ENCODE peak calls at places on chromosomes 4 and X, in four cellular contexts. M is OCI-LY7, Z is brain microvascular endothelial cell, B is fibroblast of lung. A is an unnamed sample.

GRCh38 chrX:40104649-40105015 is 6.9 kb upstream of the BCOR start:
- DNase-seq in M (peak), Z (no peak), B (peak), A (no peak)

GRCh38 chrX:136953867-136954787 is 73.6 kb upstream of the RBMX start:
- DNase-seq in M (peak), Z (peak), B (peak), A (peak)

GRCh38 chr4:87961993-87962791 is 13.3 kb upstream of the SPP1 start:
- DNase-seq in M (no peak), B (peak), Z (peak), A (peak)

GRCh38 chr4:133320576-133321170 is 171.6 kb downstream of the PCDH10 start:
- DNase-seq in M (peak), B (peak), Z (peak), A (peak)

GRCh38 chrX:40085086-40085551 is 12.6 kb downstream of the BCOR start:
- DNase-seq in M (no peak), B (peak), Z (no peak), A (no peak)

GRCh38 chr4:155954939-155955338 is 1.3 kb upstream of the CTSO start:
- DNase-seq in B (peak), Z (no peak), M (no peak), A (no peak)

GRCh38 chr4:10346023-10346422 is 111.2 kb downstream of the ZNF518B start:
- DNase-seq in Z (no peak), B (no peak), M (no peak), A (no peak)

GRCh38 chr4:86043755-86044592 is 315.9 kb downstream of the MAPK10 start:
- DNase-seq in Z (peak), M (peak), B (peak), A (peak)

GRCh38 chrX:140764401-140764919 is 54.9 kb downstream of the LINC00632 start:
- DNase-seq in M (no peak), Z (peak), B (peak), A (peak)

GRCh38 chr4:168527560-168527959 is 30.7 kb downstream of the PALLD start:
- DNase-seq in B (no peak), Z (no peak), M (no peak), A (no peak)

GRCh38 chr4:171203425-171203824 is 609.8 kb upstream of the GALNTL6 start:
- DNase-seq in Z (peak), B (no peak), M (no peak), A (peak)

GRCh38 chrX:120839506-120839905 is 36.2 kb downstream of the CT47B1 start:
- DNase-seq in B (no peak), M (no peak), Z (peak), A (peak)

DNA sequence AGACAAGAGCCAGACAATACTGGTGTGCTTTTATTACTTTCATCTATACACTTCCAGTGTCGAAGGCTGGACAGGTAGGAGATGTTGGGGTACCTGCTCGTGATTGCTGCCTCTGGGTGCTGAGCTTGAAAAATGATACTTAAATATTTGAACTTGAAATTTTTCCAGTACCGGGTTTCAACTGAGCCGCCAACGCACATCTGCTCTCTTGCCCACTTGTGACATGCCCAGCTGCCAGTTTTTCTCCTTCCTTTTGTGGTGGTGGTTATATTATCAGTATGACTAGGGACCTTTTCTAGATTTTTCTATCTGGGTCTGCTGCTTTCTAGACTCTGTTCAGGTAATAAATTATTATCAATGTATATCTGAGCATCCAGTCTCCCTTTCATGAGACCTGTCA is 3.4 kb downstream of the OGT start:
- DNase-seq in M (no peak), B (no peak), Z (no peak), A (no peak)
- H3K4me3 ChIP-seq in M (peak), B (peak), Z (peak), A (peak)

GRCh38 chr4:39255916-39256315 is 73.6 kb downstream of the WDR19 start:
- DNase-seq in Z (no peak), B (no peak), M (no peak), A (no peak)

GRCh38 chr4:39259571-39260330 is 77.4 kb downstream of the WDR19 start:
- DNase-seq in M (no peak), Z (peak), B (peak), A (peak)

GRCh38 chr4:39256436-39256835 is 74.1 kb downstream of the WDR19 start:
- DNase-seq in M (no peak), Z (peak), B (no peak), A (peak)

DNA sequence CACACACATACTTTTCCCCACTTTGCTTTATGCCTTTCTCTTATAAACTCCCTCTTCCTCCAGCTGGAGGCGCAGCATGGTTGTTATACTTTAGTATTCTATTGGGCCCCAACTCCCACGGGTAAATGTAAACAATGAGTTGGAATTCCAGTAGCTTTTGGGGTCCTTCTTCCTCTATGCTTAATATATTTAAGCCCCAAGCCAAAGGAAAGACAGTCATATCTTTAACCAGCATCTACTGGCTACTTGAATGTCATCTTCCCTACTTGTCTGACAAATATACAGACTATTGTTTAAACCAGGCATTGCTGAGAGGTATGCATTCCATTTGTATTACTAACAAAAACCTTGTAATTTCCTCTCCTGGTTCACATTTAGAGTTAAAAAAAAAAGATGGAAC is 72.9 kb downstream of the WDR19 start:
- DNase-seq in B (peak), M (no peak), Z (peak), A (peak)
- TF ChIP-seq CTCF in B (peak), M (peak), Z (peak), A (peak)

DNA sequence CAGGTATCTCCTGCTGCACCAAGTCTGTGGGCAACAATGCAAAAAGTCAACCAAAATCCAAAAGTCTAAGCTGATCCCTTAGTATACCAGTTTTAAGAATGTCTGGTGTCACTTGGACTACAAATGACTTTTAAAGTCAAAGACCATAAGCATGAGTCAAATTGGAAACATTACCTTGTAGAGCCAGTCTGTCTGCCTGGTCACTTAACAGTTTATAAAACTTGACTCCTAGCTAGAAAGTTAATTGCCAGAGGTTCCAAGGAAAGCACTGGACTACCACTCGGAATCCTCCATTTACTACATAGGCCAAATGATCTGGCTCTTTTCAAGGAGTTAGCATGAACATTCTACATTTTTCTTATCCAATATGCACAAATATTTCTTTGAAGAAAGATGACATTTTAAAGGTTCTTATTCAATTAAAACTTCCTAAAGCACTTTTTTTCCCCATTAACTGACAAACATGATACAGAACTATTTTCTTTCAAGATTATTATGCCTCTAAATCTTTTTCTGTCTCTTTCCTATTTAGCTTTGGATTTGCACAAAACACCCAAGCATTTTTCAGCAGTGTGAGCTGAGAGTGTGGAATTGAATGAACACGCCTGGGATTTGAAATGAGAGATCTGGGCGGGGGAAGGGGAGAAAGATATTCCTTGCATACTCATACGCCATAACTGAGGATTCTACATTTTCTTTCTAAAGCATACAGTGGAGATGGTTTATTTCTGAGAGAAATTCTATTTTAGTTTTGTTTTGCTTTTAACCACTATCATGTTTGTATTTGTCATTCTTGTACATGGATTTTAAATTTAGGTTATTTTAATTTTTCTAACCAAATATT is 188.4 kb downstream of the SHROOM3 start:
- DNase-seq in B (no peak), Z (peak), M (no peak), A (no peak)
- H3K4me3 ChIP-seq in B (no peak), Z (no peak), M (no peak), A (no peak)

DNA sequence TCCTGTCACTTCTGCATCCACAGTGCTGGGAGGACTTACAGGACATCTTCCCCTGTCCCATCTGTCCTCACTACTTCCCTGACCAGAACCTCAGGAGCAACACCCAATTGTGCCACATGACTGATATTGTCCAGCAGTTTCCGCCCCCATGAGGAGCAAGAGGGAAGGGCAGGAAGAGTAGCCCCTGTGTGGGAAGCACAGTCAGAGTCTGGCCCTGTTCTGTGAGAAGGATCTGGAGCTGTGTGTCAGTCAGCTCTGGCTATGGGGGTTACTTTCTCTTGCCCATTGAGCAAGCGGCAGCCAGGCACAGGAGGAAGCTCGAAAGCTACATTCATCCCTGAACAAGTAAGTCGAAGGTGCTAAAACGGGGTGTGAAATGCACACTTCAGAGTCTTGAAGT is 14.8 kb upstream of the TRIM60 start:
- DNase-seq in B (no peak), Z (no peak), M (no peak), A (no peak)
- TF ChIP-seq CTCF in B (no peak), Z (peak), M (peak), A (no peak)

GRCh38 chr4:186764457-186764856 is 40.8 kb upstream of the FAT1 start:
- DNase-seq in M (no peak), B (no peak), Z (no peak), A (no peak)

GRCh38 chr4:186765673-186766546 is 42.3 kb upstream of the FAT1 start:
- DNase-seq in M (no peak), B (no peak), Z (no peak), A (no peak)

GRCh38 chr4:186767794-186768193 is 44.1 kb upstream of the FAT1 start:
- DNase-seq in Z (no peak), B (no peak), M (no peak), A (no peak)

GRCh38 chr4:186762865-186763264 is 39.2 kb upstream of the FAT1 start:
- DNase-seq in Z (no peak), M (no peak), B (no peak), A (no peak)

GRCh38 chr4:186765138-186765537 is 41.5 kb upstream of the FAT1 start:
- DNase-seq in B (peak), M (no peak), Z (no peak), A (peak)
- H3K4me3 ChIP-seq in B (peak), M (no peak), Z (no peak), A (no peak)

GRCh38 chr4:94368459-94368858 is 25.8 kb upstream of the HPGDS start:
- DNase-seq in B (no peak), M (no peak), Z (no peak), A (no peak)
- TF ChIP-seq CTCF in B (no peak), M (no peak), Z (no peak), A (no peak)

GRCh38 chr4:127211377-127212268 is 421.1 kb upstream of the INTU start:
- DNase-seq in M (no peak), Z (no peak), B (no peak), A (no peak)
- H3K4me3 ChIP-seq in M (no peak), Z (no peak), B (no peak), A (no peak)

GRCh38 chr4:131257241-131257640 is 1891.9 kb upstream of the PCDH10 start:
- DNase-seq in M (no peak), Z (no peak), B (no peak), A (no peak)

DNA sequence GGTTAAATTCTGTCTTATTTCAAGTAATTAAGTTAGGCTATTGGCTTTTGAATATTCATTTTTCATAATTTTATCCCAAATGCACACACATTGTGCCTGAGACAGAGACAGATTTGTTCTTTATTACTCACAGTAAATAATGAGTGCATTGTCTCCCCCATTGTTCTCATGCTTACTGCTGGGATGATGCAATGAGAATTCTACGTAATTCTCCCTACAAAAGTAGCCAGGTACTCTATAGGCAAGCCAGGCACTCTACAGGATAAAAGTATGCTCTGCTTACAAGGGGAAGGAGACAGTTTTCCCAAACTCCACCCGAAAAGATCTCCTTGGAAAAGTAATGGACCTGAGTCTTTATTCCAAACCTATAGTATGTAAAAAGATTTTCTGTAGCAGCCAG is 1890.7 kb upstream of the PCDH10 start:
- DNase-seq in Z (no peak), M (no peak), B (no peak), A (no peak)
- TF ChIP-seq CTCF in Z (no peak), M (no peak), B (no peak), A (no peak)

A was measured in astrocyte of the spinal cord.